ENCODE peak calls at places on chromosomes 12 and 14, in seven cellular contexts. One of them, this sample, is unnamed.

GRCh38 chr12:85642810-85643209 is 193.4 kb downstream of the RASSF9 start:
- DNase-seq in heart left ventricle: no peak
- DNase-seq in adrenal gland: no peak
- DNase-seq in tibial nerve: no peak
- DNase-seq in A549: peak
- DNase-seq in IMR-90: peak
- DNase-seq in ovary: no peak
- DNase-seq in this sample: no peak

GRCh38 chr12:104180389-104180788 is 35.2 kb upstream of the TXNRD1 start:
- DNase-seq in IMR-90: no peak
- DNase-seq in adrenal gland: peak
- DNase-seq in ovary: no peak
- DNase-seq in A549: peak
- DNase-seq in heart left ventricle: no peak
- DNase-seq in tibial nerve: no peak
- DNase-seq in this sample: no peak

GRCh38 chr14:97359391-97359790 is 562.2 kb downstream of the VRK1 start:
- DNase-seq in A549: no peak
- DNase-seq in ovary: no peak
- DNase-seq in heart left ventricle: no peak
- DNase-seq in IMR-90: no peak
- DNase-seq in tibial nerve: no peak
- DNase-seq in adrenal gland: no peak
- DNase-seq in this sample: no peak

GRCh38 chr12:60257063-60257462 is 661.2 kb downstream of the SLC16A7 start:
- DNase-seq in heart left ventricle: no peak
- DNase-seq in IMR-90: peak
- DNase-seq in adrenal gland: no peak
- DNase-seq in tibial nerve: no peak
- DNase-seq in ovary: no peak
- DNase-seq in A549: peak
- DNase-seq in this sample: no peak

GRCh38 chr12:16103851-16104250 is 173.6 kb downstream of the SLC15A5 start:
- DNase-seq in ovary: no peak
- DNase-seq in tibial nerve: no peak
- DNase-seq in A549: no peak
- DNase-seq in IMR-90: no peak
- DNase-seq in heart left ventricle: no peak
- DNase-seq in adrenal gland: no peak
- DNase-seq in this sample: no peak

GRCh38 chr12:11833174-11833895 is 183.9 kb downstream of the ETV6 start:
- DNase-seq in IMR-90: no peak
- DNase-seq in A549: no peak
- DNase-seq in ovary: no peak
- DNase-seq in tibial nerve: no peak
- DNase-seq in heart left ventricle: no peak
- DNase-seq in adrenal gland: no peak
- DNase-seq in this sample: no peak

GRCh38 chr14:50015708-50016107 is 100.7 kb downstream of the VCPKMT start:
- DNase-seq in A549: no peak
- DNase-seq in heart left ventricle: no peak
- DNase-seq in ovary: no peak
- DNase-seq in IMR-90: no peak
- DNase-seq in adrenal gland: no peak
- DNase-seq in tibial nerve: no peak
- DNase-seq in this sample: no peak

GRCh38 chr12:66251049-66251448 is 51.2 kb upstream of the HELB start:
- DNase-seq in tibial nerve: no peak
- DNase-seq in A549: no peak
- DNase-seq in adrenal gland: no peak
- DNase-seq in IMR-90: no peak
- DNase-seq in ovary: no peak
- DNase-seq in heart left ventricle: no peak
- DNase-seq in this sample: no peak

GRCh38 chr12:90301095-90301494 is 592.5 kb upstream of the ATP2B1 start:
- DNase-seq in adrenal gland: no peak
- DNase-seq in heart left ventricle: no peak
- DNase-seq in IMR-90: no peak
- DNase-seq in tibial nerve: no peak
- DNase-seq in ovary: no peak
- DNase-seq in A549: no peak
- DNase-seq in this sample: no peak

GRCh38 chr12:65152586-65152985 is 16.8 kb upstream of the LEMD3 start:
- DNase-seq in IMR-90: no peak
- DNase-seq in heart left ventricle: no peak
- DNase-seq in ovary: no peak
- DNase-seq in adrenal gland: no peak
- DNase-seq in A549: no peak
- DNase-seq in tibial nerve: no peak
- DNase-seq in this sample: no peak

GRCh38 chr12:11822071-11822818 is 172.8 kb downstream of the ETV6 start:
- DNase-seq in IMR-90: peak
- DNase-seq in heart left ventricle: no peak
- DNase-seq in A549: no peak
- DNase-seq in ovary: no peak
- DNase-seq in adrenal gland: no peak
- DNase-seq in tibial nerve: no peak
- DNase-seq in this sample: no peak

GRCh38 chr14:64200170-64200569 is 94.0 kb downstream of the ESR2 start:
- DNase-seq in adrenal gland: peak
- DNase-seq in IMR-90: no peak
- DNase-seq in heart left ventricle: peak
- DNase-seq in ovary: peak
- DNase-seq in A549: no peak
- DNase-seq in tibial nerve: no peak
- DNase-seq in this sample: peak

GRCh38 chr12:42162198-42162597 is 17.5 kb upstream of the GXYLT1 start:
- DNase-seq in tibial nerve: no peak
- DNase-seq in adrenal gland: no peak
- DNase-seq in heart left ventricle: no peak
- DNase-seq in A549: peak
- DNase-seq in IMR-90: peak
- DNase-seq in ovary: no peak
- DNase-seq in this sample: no peak

GRCh38 chr12:127781336-127781735 is 485.6 kb upstream of the TMEM132C start:
- DNase-seq in tibial nerve: no peak
- DNase-seq in A549: no peak
- DNase-seq in adrenal gland: no peak
- DNase-seq in IMR-90: no peak
- DNase-seq in ovary: no peak
- DNase-seq in heart left ventricle: no peak
- DNase-seq in this sample: no peak

DNA sequence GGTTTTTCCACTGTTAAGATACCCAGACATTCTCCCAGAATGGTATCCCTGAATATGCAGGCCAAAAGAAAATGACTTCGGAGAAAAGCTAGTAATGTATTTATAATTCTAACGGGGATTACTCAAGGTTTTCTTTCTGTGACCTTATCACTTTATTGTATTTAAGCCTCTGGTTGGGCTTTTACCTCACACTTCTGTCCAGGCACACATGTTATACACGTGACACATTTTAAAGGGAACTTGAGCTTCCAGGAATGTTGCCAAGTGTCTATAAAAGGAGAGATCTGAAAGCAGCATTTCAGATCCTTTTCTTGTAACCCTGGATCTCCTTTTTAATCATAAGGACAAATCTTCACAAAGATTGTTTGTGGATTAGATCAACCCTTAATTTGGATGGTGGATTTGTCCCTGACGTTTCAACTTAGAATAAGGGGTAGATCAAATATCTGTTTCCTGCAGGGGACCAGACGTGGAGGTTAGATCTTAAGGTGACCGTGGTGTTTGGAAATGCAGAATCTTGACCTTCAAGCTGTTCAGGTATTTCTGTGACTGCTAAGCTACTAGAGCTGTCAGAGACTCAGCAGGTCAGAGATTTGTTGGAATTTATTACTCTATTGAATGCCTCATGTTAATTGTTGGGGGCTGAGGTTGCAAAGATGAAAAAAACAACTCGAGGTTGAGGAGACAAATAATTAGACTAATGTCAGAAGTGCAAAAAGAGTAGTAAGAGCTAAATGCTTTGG is 1.5 kb downstream of the CIPC start:
- DNase-seq in ovary: no peak
- DNase-seq in adrenal gland: no peak
- DNase-seq in IMR-90: peak
- DNase-seq in tibial nerve: peak
- DNase-seq in A549: no peak
- DNase-seq in heart left ventricle: no peak
- DNase-seq in this sample: no peak
- H3K27ac ChIP-seq in ovary: no peak
- H3K27ac ChIP-seq in adrenal gland: peak
- H3K27ac ChIP-seq in IMR-90: no peak
- H3K27ac ChIP-seq in tibial nerve: peak
- H3K27ac ChIP-seq in A549: no peak
- H3K27ac ChIP-seq in heart left ventricle: peak
- H3K27ac ChIP-seq in this sample: peak

DNA sequence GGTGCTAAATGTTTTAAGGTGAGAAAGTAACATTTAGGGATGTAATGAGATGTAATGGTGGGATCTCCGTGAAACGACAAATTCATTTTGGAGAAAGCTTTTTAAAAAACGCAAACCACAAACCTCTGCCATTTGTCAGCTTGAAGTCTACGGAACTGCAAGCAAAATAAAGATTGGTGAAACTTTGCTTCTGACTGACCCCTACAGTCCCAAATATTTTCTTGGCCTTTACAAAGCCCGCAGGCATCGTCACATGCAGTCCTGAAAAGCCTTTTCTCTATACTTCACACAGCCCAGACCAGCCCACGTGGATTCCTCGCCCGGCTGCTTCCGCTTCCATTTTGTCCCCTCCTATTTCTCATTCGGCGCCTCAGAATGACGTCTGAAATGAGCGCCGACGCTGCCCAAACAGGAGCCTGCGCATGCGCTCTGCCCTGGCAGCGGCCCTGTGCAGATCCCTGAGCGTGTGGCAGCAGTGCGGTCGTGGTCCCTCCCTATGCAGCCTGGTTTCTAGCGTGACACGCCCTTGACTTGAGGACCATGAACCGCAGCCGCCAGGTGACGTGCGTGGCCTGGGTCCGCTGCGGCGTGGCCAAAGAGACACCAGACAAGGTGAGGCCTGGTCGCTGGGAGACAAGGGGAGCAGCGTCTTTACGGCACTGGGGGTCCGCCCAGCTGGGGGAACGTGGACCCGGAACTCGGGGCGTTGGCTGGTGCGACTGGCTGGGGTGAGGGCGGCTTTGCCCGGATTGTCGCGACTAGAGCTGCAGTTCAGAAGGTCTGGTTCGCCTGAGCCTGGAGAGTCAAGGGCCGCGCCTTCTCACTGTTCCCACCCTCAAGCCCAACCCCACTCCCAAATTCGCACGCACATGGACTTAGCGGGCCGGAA is at the start of gene PWP1:
- DNase-seq in A549: peak
- DNase-seq in heart left ventricle: peak
- DNase-seq in IMR-90: peak
- DNase-seq in adrenal gland: peak
- DNase-seq in ovary: peak
- DNase-seq in tibial nerve: peak
- DNase-seq in this sample: peak
- TF ChIP-seq POLR2A in A549: peak
- TF ChIP-seq POLR2A in heart left ventricle: peak
- TF ChIP-seq POLR2A in IMR-90: peak
- TF ChIP-seq POLR2A in adrenal gland: peak
- TF ChIP-seq POLR2A in ovary: peak
- TF ChIP-seq POLR2A in tibial nerve: peak
- TF ChIP-seq POLR2A in this sample: peak

GRCh38 chr14:65304239-65304638 is 108.3 kb upstream of the FUT8 start:
- DNase-seq in IMR-90: no peak
- DNase-seq in adrenal gland: no peak
- DNase-seq in ovary: no peak
- DNase-seq in A549: no peak
- DNase-seq in heart left ventricle: no peak
- DNase-seq in tibial nerve: no peak
- DNase-seq in this sample: no peak
- H3K4me3 ChIP-seq in IMR-90: no peak
- H3K4me3 ChIP-seq in adrenal gland: no peak
- H3K4me3 ChIP-seq in ovary: no peak
- H3K4me3 ChIP-seq in A549: no peak
- H3K4me3 ChIP-seq in heart left ventricle: no peak
- H3K4me3 ChIP-seq in tibial nerve: no peak
- H3K4me3 ChIP-seq in this sample: no peak

GRCh38 chr12:2876431-2877046 is 435 bp downstream of the FOXM1 start:
- DNase-seq in adrenal gland: peak
- DNase-seq in tibial nerve: no peak
- DNase-seq in heart left ventricle: no peak
- DNase-seq in IMR-90: no peak
- DNase-seq in ovary: no peak
- DNase-seq in A549: peak
- DNase-seq in this sample: no peak
- H3K27ac ChIP-seq in adrenal gland: no peak
- H3K27ac ChIP-seq in tibial nerve: no peak
- H3K27ac ChIP-seq in heart left ventricle: no peak
- H3K27ac ChIP-seq in IMR-90: peak
- H3K27ac ChIP-seq in ovary: peak
- H3K27ac ChIP-seq in A549: peak
- H3K27ac ChIP-seq in this sample: peak

GRCh38 chr14:37167151-37168047 is 5.0 kb downstream of the SLC25A21 start:
- DNase-seq in heart left ventricle: no peak
- DNase-seq in ovary: no peak
- DNase-seq in adrenal gland: no peak
- DNase-seq in tibial nerve: no peak
- DNase-seq in A549: no peak
- DNase-seq in IMR-90: no peak
- DNase-seq in this sample: no peak
- TF ChIP-seq POLR2A in heart left ventricle: no peak
- TF ChIP-seq POLR2A in ovary: no peak
- TF ChIP-seq POLR2A in adrenal gland: no peak
- TF ChIP-seq POLR2A in tibial nerve: no peak
- TF ChIP-seq POLR2A in A549: no peak
- TF ChIP-seq POLR2A in IMR-90: no peak
- TF ChIP-seq POLR2A in this sample: no peak

GRCh38 chr14:24443053-24443683 is 592 bp upstream of the SDR39U1 start:
- DNase-seq in tibial nerve: no peak
- DNase-seq in A549: no peak
- DNase-seq in IMR-90: no peak
- DNase-seq in ovary: no peak
- DNase-seq in heart left ventricle: no peak
- DNase-seq in adrenal gland: no peak
- DNase-seq in this sample: no peak
- H3K4me3 ChIP-seq in tibial nerve: peak
- H3K4me3 ChIP-seq in A549: peak
- H3K4me3 ChIP-seq in IMR-90: peak
- H3K4me3 ChIP-seq in ovary: peak
- H3K4me3 ChIP-seq in heart left ventricle: peak
- H3K4me3 ChIP-seq in adrenal gland: peak
- H3K4me3 ChIP-seq in this sample: peak

GRCh38 chr14:71523630-71524320 is 408.5 kb upstream of the RGS6 start:
- DNase-seq in IMR-90: peak
- DNase-seq in A549: no peak
- DNase-seq in adrenal gland: no peak
- DNase-seq in ovary: no peak
- DNase-seq in tibial nerve: no peak
- DNase-seq in heart left ventricle: no peak
- DNase-seq in this sample: no peak
- H3K27ac ChIP-seq in IMR-90: no peak
- H3K27ac ChIP-seq in A549: no peak
- H3K27ac ChIP-seq in adrenal gland: no peak
- H3K27ac ChIP-seq in ovary: no peak
- H3K27ac ChIP-seq in tibial nerve: no peak
- H3K27ac ChIP-seq in heart left ventricle: no peak
- H3K27ac ChIP-seq in this sample: no peak

DNA sequence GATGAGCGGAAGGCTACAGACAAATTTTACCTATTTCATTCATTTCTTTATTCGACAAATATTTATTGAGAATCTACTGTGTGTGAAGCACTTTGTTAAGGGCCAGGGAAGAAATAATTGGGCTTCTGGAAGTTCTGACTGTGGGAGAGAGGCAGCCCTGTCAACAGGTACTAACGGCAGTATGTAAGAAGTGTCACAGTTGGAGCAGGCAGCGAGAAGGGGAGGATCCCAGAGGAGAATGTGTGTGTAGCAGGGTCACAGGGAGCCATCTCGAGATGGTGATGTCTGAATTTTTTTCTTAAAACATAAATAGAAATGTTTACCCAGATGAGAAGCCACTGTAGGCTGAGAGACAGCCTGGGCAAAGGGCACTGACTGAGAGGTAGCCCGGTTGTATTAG is 163.3 kb upstream of the SLC38A2 start:
- DNase-seq in IMR-90: no peak
- DNase-seq in tibial nerve: no peak
- DNase-seq in heart left ventricle: peak
- DNase-seq in A549: peak
- DNase-seq in ovary: no peak
- DNase-seq in adrenal gland: no peak
- DNase-seq in this sample: no peak
- TF ChIP-seq POLR2A in IMR-90: no peak
- TF ChIP-seq POLR2A in tibial nerve: no peak
- TF ChIP-seq POLR2A in heart left ventricle: no peak
- TF ChIP-seq POLR2A in A549: no peak
- TF ChIP-seq POLR2A in ovary: no peak
- TF ChIP-seq POLR2A in adrenal gland: no peak
- TF ChIP-seq POLR2A in this sample: no peak

This sample was measured in gastrocnemius medialis.